ENCODE peak calls at places on chromosomes 7 and 10, in five cellular contexts. O is neural crest cell, Z is RWPE1, X is activated B cell treated with CpG ODN at 0.5 μM for 24 hours, S is glutamatergic neuron. Q is an unnamed sample.

GRCh38 chr10:17249820-17250219 is 21.8 kb downstream of the VIM start:
- DNase-seq in X (no peak), S (no peak), Z (peak; percentile 34), O (no peak), Q (no peak)

GRCh38 chr10:15579605-15580004 is 140.1 kb downstream of the ITGA8 start:
- DNase-seq in Z (no peak), S (no peak), O (no peak), X (no peak), Q (no peak)

GRCh38 chr7:80089341-80089740 is 45.3 kb upstream of the GNAI1 start:
- DNase-seq in X (no peak), S (no peak), Z (no peak), O (no peak), Q (no peak)

GRCh38 chr10:128150045-128150493 is 23.8 kb upstream of the MKI67 start:
- DNase-seq in O (peak; percentile 77), Z (peak; percentile 92), S (peak; percentile 86), X (peak; percentile 72), Q (peak; percentile 65)

GRCh38 chr7:30963842-30964241 is at the start of gene GHRHR:
- DNase-seq in S (no peak), O (no peak), Z (no peak), X (no peak), Q (no peak)

GRCh38 chr10:98405422-98405821 is 9.6 kb downstream of the PYROXD2 start:
- DNase-seq in X (no peak), Z (no peak), S (no peak), O (no peak), Q (no peak)

GRCh38 chr7:112571852-112572607 is 91.2 kb downstream of the LSMEM1 start:
- DNase-seq in O (no peak), Z (no peak), S (no peak), X (no peak), Q (no peak)

GRCh38 chr10:69497235-69497561 is 45.9 kb downstream of the TSPAN15 start:
- DNase-seq in S (no peak), X (no peak), Z (no peak), O (no peak), Q (no peak)

GRCh38 chr10:80530251-80530650 is 7.5 kb upstream of the SH2D4B start:
- DNase-seq in O (no peak), Z (peak; percentile 62), S (no peak), X (no peak), Q (peak; percentile 73)

GRCh38 chr10:116110736-116111135 is 162.3 kb downstream of the GFRA1 start:
- DNase-seq in O (no peak), X (no peak), Z (no peak), S (no peak), Q (no peak)

GRCh38 chr7:150993511-150993910 is 2.7 kb downstream of the NOS3 start:
- DNase-seq in O (no peak), S (no peak), Z (no peak), X (no peak), Q (no peak)

GRCh38 chr10:117175215-117175900 is 21.9 kb upstream of the KCNK18 start:
- DNase-seq in Z (no peak), S (peak; percentile 40), X (peak; percentile 25), O (no peak), Q (no peak)

GRCh38 chr7:1058821-1059199 is 14.5 kb downstream of the GPR146 start:
- DNase-seq in S (no peak), X (no peak), O (no peak), Z (no peak), Q (no peak)

DNA sequence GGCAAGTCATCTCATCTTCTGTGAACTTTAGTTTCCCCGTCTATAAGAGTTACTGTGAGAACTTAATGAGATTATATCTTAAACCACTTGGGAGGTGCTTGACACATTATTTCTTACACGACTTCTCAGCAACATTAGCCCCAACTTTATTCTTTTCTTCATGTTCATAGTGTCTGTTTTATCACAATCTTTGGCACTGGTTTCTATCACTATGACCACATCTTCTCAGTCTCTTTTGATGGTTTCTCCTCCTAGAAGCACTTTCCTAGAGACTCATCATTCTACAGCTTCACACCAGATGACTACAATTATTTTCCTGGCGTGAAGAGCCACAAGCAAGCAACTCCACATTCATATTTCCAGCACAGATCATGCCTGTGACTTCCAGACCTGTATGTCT is 26.5 kb upstream of the BET1 start:
- DNase-seq in O (no peak), Z (no peak), X (no peak), S (no peak), Q (no peak)
- TF ChIP-seq CTCF in O (no peak), Z (no peak), X (no peak), S (no peak), Q (no peak)

GRCh38 chr7:121159553-121159952 is 169.2 kb upstream of the WNT16 start:
- DNase-seq in S (no peak), Z (no peak), O (no peak), X (no peak), Q (no peak)
- TF ChIP-seq CTCF in S (no peak), Z (no peak), O (no peak), X (no peak), Q (no peak)

GRCh38 chr7:47596502-47597202 is 14.7 kb upstream of the TNS3 start:
- DNase-seq in X (no peak), O (no peak), Z (no peak), S (peak; percentile 59), Q (no peak)
- TF ChIP-seq CTCF in X (no peak), O (no peak), Z (no peak), S (no peak), Q (no peak)

DNA sequence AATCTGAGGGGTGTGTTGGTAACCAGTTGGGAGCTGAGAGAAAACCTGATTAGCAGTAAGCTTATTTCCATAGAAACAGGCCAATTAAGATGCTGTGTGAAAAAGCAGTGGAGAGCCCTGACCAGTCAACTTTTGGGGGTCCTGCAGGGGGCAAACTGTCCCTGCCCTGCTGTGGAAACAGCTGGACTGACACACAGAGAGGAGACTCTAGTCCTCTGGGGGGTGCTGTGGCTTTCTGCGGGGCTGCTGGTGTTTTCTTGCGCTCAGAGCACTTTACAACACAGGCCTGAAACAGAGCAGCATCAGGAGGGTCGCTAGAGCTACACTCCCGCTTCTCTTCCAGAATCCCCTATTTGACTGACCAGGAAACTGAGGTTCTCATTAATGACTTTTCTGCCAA is 546.9 kb upstream of the GALNT17 start:
- DNase-seq in Z (no peak), S (peak; percentile 31), O (no peak), X (no peak), Q (no peak)
- TF ChIP-seq CTCF in Z (no peak), S (no peak), O (no peak), X (no peak), Q (no peak)

GRCh38 chr7:93097388-93097787 is 20.4 kb downstream of the SAMD9 start:
- DNase-seq in O (no peak), S (no peak), X (no peak), Z (no peak), Q (no peak)

GRCh38 chr7:93092757-93093370 is 24.9 kb downstream of the SAMD9 start:
- DNase-seq in Z (no peak), O (no peak), X (no peak), S (no peak), Q (no peak)
- TF ChIP-seq CTCF in Z (no peak), O (no peak), X (no peak), S (no peak), Q (peak; percentile 47)

DNA sequence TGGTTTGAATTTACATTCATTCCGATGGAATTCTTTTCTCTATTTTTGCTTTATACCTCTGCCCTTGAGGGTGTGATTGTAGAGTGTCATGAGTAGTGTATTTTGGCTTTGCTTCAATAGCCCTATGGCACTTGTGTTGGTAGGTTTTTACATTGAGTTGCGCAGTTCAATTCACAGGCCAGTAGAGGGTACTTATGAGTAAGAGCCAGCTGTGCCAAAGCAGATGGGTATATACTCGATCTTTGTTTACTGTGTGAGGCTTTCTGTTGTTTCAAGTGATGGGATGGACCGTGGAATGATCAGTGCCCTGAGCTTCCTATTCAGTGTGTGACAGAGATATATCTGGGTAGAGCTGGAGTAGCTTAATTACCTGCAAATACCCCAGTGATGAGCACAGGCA is 4.3 kb upstream of the AKR1C3 start:
- DNase-seq in S (no peak), Z (no peak), X (no peak), O (no peak), Q (no peak)
- TF ChIP-seq CTCF in S (peak; percentile 45), Z (no peak), X (no peak), O (no peak), Q (peak; percentile 68)

Q was measured in CD14-positive monocyte.